ENCODE peak calls at places on chromosomes 13 and 19, in six cellular contexts. S, F, U, Z, B and J are unnamed samples. For H3K4me1, the result is how much of the 10 kb centered on the place peaks cover.

GRCh38 chr19:5621311-5621944 is 1.1 kb downstream of the SAFB2 start:
- DNase-seq in Z (no peak), U (no peak), S (no peak), F (no peak), B (peak), J (peak)

GRCh38 chr19:39126593-39127187 is 1.1 kb downstream of the PAK4 start:
- DNase-seq in S (no peak), B (peak), Z (no peak), U (no peak), F (peak), J (no peak)

GRCh38 chr13:28735481-28736029 is 16.8 kb upstream of the SLC46A3 start:
- DNase-seq in B (no peak), U (no peak), Z (no peak), F (no peak), S (no peak), J (no peak)

GRCh38 chr19:57934820-57935665 is at the start of gene ZNF418:
- DNase-seq in Z (no peak), S (peak), F (peak), B (peak), U (peak), J (peak)

GRCh38 chr19:1261512-1261862 is 7.6 kb upstream of the CIRBP start:
- DNase-seq in B (no peak), Z (no peak), S (no peak), U (no peak), F (no peak), J (peak)

GRCh38 chr19:12696366-12697335 is at the start of gene FBXW9:
- DNase-seq in F (peak), U (peak), S (peak), B (peak), Z (peak), J (peak)

GRCh38 chr19:45171211-45171623 is 6.8 kb downstream of the TRAPPC6A start:
- DNase-seq in F (no peak), B (no peak), Z (no peak), S (no peak), U (no peak), J (no peak)

GRCh38 chr13:20637811-20638210 is 65.7 kb upstream of the IL17D start:
- DNase-seq in B (no peak), S (no peak), U (no peak), F (no peak), Z (no peak), J (no peak)

GRCh38 chr19:44212865-44213346 is 574 bp downstream of the ZNF227 start:
- DNase-seq in S (no peak), F (peak), B (peak), U (no peak), Z (no peak), J (no peak)

GRCh38 chr19:30229524-30230174 is 142.5 kb upstream of the ZNF536 start:
- DNase-seq in Z (no peak), U (no peak), F (no peak), S (no peak), B (no peak), J (peak)

GRCh38 chr19:40717325-40717879 is 490 bp downstream of the ITPKC start:
- DNase-seq in S (no peak), U (no peak), B (peak), F (no peak), Z (no peak), J (no peak)

GRCh38 chr19:19997656-19998268 is 41.5 kb downstream of the ZNF682 start:
- DNase-seq in F (no peak), S (peak), U (peak), Z (no peak), B (no peak), J (peak)

GRCh38 chr13:31540316-31540715 is 199.0 kb upstream of the RXFP2 start:
- DNase-seq in F (no peak), B (no peak), S (no peak), Z (no peak), U (no peak), J (no peak)
- H3K27ac ChIP-seq in F (no peak), B (no peak), S (no peak), Z (no peak), U (no peak), J (no peak)

DNA sequence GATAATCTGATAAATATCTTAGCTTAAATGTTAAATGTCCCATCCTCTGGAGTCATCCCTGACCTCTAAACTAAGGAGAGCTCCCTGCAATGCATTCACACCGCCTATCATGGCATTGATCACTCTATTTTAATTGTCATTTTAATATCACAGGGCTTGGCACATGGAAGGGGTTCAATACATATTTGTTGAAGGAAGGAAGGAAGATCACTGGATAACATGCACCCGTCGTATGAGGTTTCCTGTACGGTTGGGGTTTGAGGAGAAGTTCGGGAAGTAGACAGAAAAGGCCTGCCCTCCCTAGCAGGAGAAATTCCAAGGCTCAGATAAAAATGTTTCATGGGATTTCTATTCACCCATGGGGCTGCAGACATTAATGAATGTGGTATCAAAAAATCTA is 102.0 kb downstream of the MBNL2 start:
- DNase-seq in U (no peak), S (no peak), B (no peak), Z (no peak), F (no peak), J (no peak)
- H3K4me1 ChIP-seq in U (under half), S (under half), B (under half), Z (under half), F (under half), J (under half)

GRCh38 chr13:99690426-99691189 is 189.3 kb downstream of the TM9SF2 start:
- DNase-seq in S (no peak), U (no peak), B (no peak), Z (no peak), F (no peak), J (no peak)

GRCh38 chr13:99689955-99690354 is 188.7 kb downstream of the TM9SF2 start:
- DNase-seq in U (peak), F (no peak), B (no peak), Z (no peak), S (no peak), J (no peak)

GRCh38 chr13:99687728-99688397 is 186.6 kb downstream of the TM9SF2 start:
- DNase-seq in Z (no peak), S (no peak), F (peak), B (no peak), U (peak), J (no peak)

GRCh38 chr13:99686944-99687382 is 185.7 kb downstream of the TM9SF2 start:
- DNase-seq in Z (no peak), F (no peak), B (peak), U (peak), S (no peak), J (no peak)

GRCh38 chr13:99688776-99689175 is 187.5 kb downstream of the TM9SF2 start:
- DNase-seq in S (no peak), U (no peak), Z (no peak), B (no peak), F (no peak), J (no peak)
- H3K27ac ChIP-seq in S (no peak), U (peak), Z (no peak), B (no peak), F (no peak), J (no peak)

GRCh38 chr13:77514336-77514726 is 21.2 kb upstream of the SCEL start:
- DNase-seq in U (no peak), B (no peak), F (no peak), Z (no peak), S (no peak), J (no peak)
- H3K4me1 ChIP-seq in U (under half), B (under half), F (under half), Z (under half), S (under half), J (under half)

GRCh38 chr13:24181991-24182702 is 21.6 kb downstream of the SPATA13 start:
- DNase-seq in B (peak), U (no peak), Z (no peak), S (no peak), F (no peak), J (no peak)
- H3K27ac ChIP-seq in B (peak), U (no peak), Z (no peak), S (no peak), F (no peak), J (no peak)